ENCODE peak calls at places on chromosomes 4 and X, in four cellular contexts. T is stimulated activated CD4-positive, alpha-beta T cell treated with anti-CD3 and anti-CD28 coated beads, Interleukin-15, amount 100 ng/mL, for 24 hours; C is ovary; Q is activated CD8-positive, alpha-beta memory T cell treated with anti-CD3 and anti-CD28 coated beads for 4 hours. D is an unnamed sample.

GRCh38 chrX:25015486-25016360 is at the start of gene ARX:
- DNase-seq in T (peak; percentile 59), Q (no peak), C (peak; percentile 89), D (no peak)

GRCh38 chrX:74788545-74789086 is 136.6 kb downstream of the NEXMIF start:
- DNase-seq in T (no peak), Q (no peak), C (no peak), D (no peak)

GRCh38 chr4:26953770-26954423 is 93.3 kb downstream of the STIM2 start:
- DNase-seq in C (no peak), T (no peak), Q (no peak), D (no peak)

GRCh38 chr4:88646528-88647280 is 50.9 kb downstream of the NAP1L5 start:
- DNase-seq in T (no peak), Q (no peak), C (no peak), D (no peak)

GRCh38 chr4:150244600-150244999 is 166.4 kb downstream of the DCLK2 start:
- DNase-seq in T (no peak), Q (no peak), C (no peak), D (no peak)

GRCh38 chrX:39528161-39528560 is 569.6 kb downstream of the BCOR start:
- DNase-seq in T (no peak), Q (no peak), C (no peak), D (no peak)

GRCh38 chr4:25911356-25911755 is 2.7 kb upstream of the SMIM20 start:
- DNase-seq in Q (no peak), C (no peak), T (no peak), D (no peak)

GRCh38 chr4:17780461-17781071 is 855 bp downstream of the FAM184B start:
- DNase-seq in T (no peak), Q (no peak), C (no peak), D (no peak)

GRCh38 chr4:74268643-74269042 is 39.6 kb upstream of the EPGN start:
- DNase-seq in Q (no peak), C (no peak), T (no peak), D (no peak)

GRCh38 chr4:56603297-56603696 is 77.8 kb downstream of the HOPX start:
- DNase-seq in Q (no peak), T (no peak), C (no peak), D (no peak)

GRCh38 chr4:4762909-4763814 is 96.3 kb upstream of the MSX1 start:
- DNase-seq in C (no peak), T (peak; percentile 58), Q (no peak), D (peak; percentile 48)

GRCh38 chr4:136002316-136002715 is 1530.0 kb downstream of the PCDH18 start:
- DNase-seq in C (no peak), T (no peak), Q (no peak), D (no peak)

GRCh38 chr4:168769416-168769815 is 240.6 kb downstream of the CBR4 start:
- DNase-seq in C (no peak), T (no peak), Q (no peak), D (no peak)

GRCh38 chr4:136392576-136392975 is 1139.7 kb downstream of the PCDH18 start:
- DNase-seq in T (no peak), Q (no peak), C (no peak), D (no peak)

GRCh38 chrX:110293658-110294453 is 24.0 kb downstream of the AMMECR1 start:
- DNase-seq in Q (no peak), C (no peak), T (no peak), D (no peak)

GRCh38 chr4:65968873-65969272 is 298.6 kb upstream of the EPHA5 start:
- DNase-seq in C (no peak), T (no peak), Q (no peak), D (no peak)

GRCh38 chrX:1618689-1619088 is 3.8 kb downstream of the ASMT start:
- DNase-seq in Q (no peak), C (no peak), T (no peak), D (no peak)

GRCh38 chr4:73822389-73822788 is 14.1 kb upstream of the CXCL6 start:
- DNase-seq in T (no peak), C (no peak), Q (no peak), D (no peak)

GRCh38 chr4:76091052-76091451 is 16.5 kb downstream of the ART3 start:
- DNase-seq in C (no peak), Q (no peak), T (no peak), D (no peak)

GRCh38 chrX:46408553-46409407 is 136.4 kb downstream of the ZNF674 start:
- DNase-seq in T (peak; percentile 78), Q (peak; percentile 36), C (peak; percentile 85), D (peak; percentile 12)

GRCh38 chr4:139933104-139933503 is 220.9 kb downstream of the MAML3 start:
- DNase-seq in C (no peak), T (no peak), Q (no peak), D (no peak)

GRCh38 chrX:136212557-136213111 is 38.6 kb downstream of the MAP7D3 start:
- DNase-seq in Q (no peak), C (no peak), T (no peak), D (no peak)

GRCh38 chr4:102825261-102826071 is 1.9 kb downstream of the UBE2D3 start:
- DNase-seq in C (no peak), T (peak; percentile 35), Q (peak; percentile 10), D (no peak)

GRCh38 chr4:105058177-105058812 is 88.4 kb upstream of the TET2 start:
- DNase-seq in T (peak; percentile 8), C (no peak), Q (no peak), D (no peak)

GRCh38 chr4:36786519-36786918 is 458.0 kb upstream of the NWD2 start:
- DNase-seq in C (no peak), Q (no peak), T (no peak), D (no peak)

GRCh38 chrX:95754411-95754810 is 930.2 kb upstream of the DIAPH2 start:
- DNase-seq in T (no peak), C (no peak), Q (no peak), D (no peak)

GRCh38 chr4:33746979-33747378 is 2497.3 kb downstream of the ARAP2 start:
- DNase-seq in C (no peak), T (no peak), Q (no peak), D (no peak)

GRCh38 chr4:21811576-21811975 is 137.0 kb downstream of the KCNIP4 start:
- DNase-seq in T (no peak), C (no peak), Q (no peak), D (no peak)

GRCh38 chrX:9465380-9466114 is 689 bp downstream of the TBL1X start:
- DNase-seq in T (peak; percentile 41), Q (no peak), C (peak; percentile 42), D (no peak)

GRCh38 chrX:69298466-69299140 is 133.3 kb upstream of the PJA1 start:
- DNase-seq in Q (no peak), C (no peak), T (no peak), D (no peak)

GRCh38 chrX:112832481-112833095 is 8.0 kb downstream of the AMOT start:
- DNase-seq in Q (no peak), T (no peak), C (no peak), D (no peak)

GRCh38 chrX:12447448-12448154 is 309.3 kb downstream of the FRMPD4 start:
- DNase-seq in Q (no peak), C (no peak), T (no peak), D (no peak)

GRCh38 chrX:104315555-104315954 is 60.8 kb upstream of the ESX1 start:
- DNase-seq in Q (no peak), T (no peak), C (no peak), D (no peak)

GRCh38 chr4:183082053-183082452 is 17.0 kb upstream of the WWC2 start:
- DNase-seq in Q (no peak), T (no peak), C (no peak), D (no peak)

GRCh38 chr4:113718252-113718651 is 43.3 kb downstream of the CAMK2D start:
- DNase-seq in Q (no peak), T (no peak), C (no peak), D (no peak)

GRCh38 chr4:57966987-57967760 is 857.0 kb upstream of the IGFBP7 start:
- DNase-seq in C (no peak), Q (no peak), T (no peak), D (no peak)

D was measured in GM18507.